ENCODE peak calls at places on chromosomes 13 and 19, in seven cellular contexts. T is NCI-H524; M is T-helper 2 cell; I is fibroblast of mammary gland; D is PC-3; F is smooth muscle cell of the brain vasculature; G is activated CD4-positive, alpha-beta T cell treated with anti-CD3 and anti-CD28 coated beads, Interleukin-2, amount 50 U/mL, for 48 hours. V is an unnamed sample.

GRCh38 chr13:109844396-109844795 is 58.0 kb upstream of the IRS2 start:
- DNase-seq in T (peak), M (no peak), I (peak), D (peak), F (peak), G (no peak), V (no peak)

GRCh38 chr13:77184455-77184854 is 142.4 kb downstream of the MYCBP2 start:
- DNase-seq in T (no peak), M (peak), I (no peak), D (no peak), F (no peak), G (peak), V (no peak)

GRCh38 chr13:52010890-52011689 is at the start of gene ATP7B:
- DNase-seq in T (peak), M (peak), I (no peak), D (no peak), F (no peak), G (peak), V (peak)

GRCh38 chr19:6833166-6833790 is 54.1 kb upstream of the ADGRE1 start:
- DNase-seq in T (no peak), M (no peak), I (no peak), D (no peak), F (no peak), G (no peak), V (no peak)

GRCh38 chr13:35157143-35157755 is 215.2 kb downstream of the NBEA start:
- DNase-seq in T (peak), M (peak), I (peak), D (peak), F (peak), G (peak), V (no peak)

GRCh38 chr13:109998808-109999528 is 212.6 kb upstream of the IRS2 start:
- DNase-seq in T (peak), M (no peak), I (peak), D (peak), F (no peak), G (no peak), V (no peak)

GRCh38 chr19:6730153-6730804 is 7.1 kb downstream of the GPR108 start:
- DNase-seq in T (no peak), M (peak), I (peak), D (no peak), F (no peak), G (peak), V (no peak)

GRCh38 chr13:45873491-45874360 is 22.2 kb upstream of the SIAH3 start:
- DNase-seq in T (peak), M (no peak), I (peak), D (peak), F (no peak), G (no peak), V (no peak)

GRCh38 chr13:41944229-41944628 is 16.7 kb downstream of the VWA8 start:
- DNase-seq in T (no peak), M (no peak), I (peak), D (no peak), F (no peak), G (no peak), V (no peak)

GRCh38 chr19:41994994-41995958 is 1.2 kb upstream of the ATP1A3 start:
- DNase-seq in T (no peak), M (no peak), I (no peak), D (no peak), F (no peak), G (no peak), V (no peak)

GRCh38 chr13:72754111-72754510 is 26.4 kb downstream of the BORA start:
- DNase-seq in T (no peak), M (no peak), I (no peak), D (no peak), F (no peak), G (no peak), V (no peak)

GRCh38 chr13:113813749-113814434 is 50.0 kb downstream of the GAS6 start:
- DNase-seq in T (no peak), M (no peak), I (no peak), D (no peak), F (no peak), G (no peak), V (no peak)

GRCh38 chr13:52599853-52600603 is 42.2 kb upstream of the HNRNPA1L2 start:
- DNase-seq in T (no peak), M (no peak), I (peak), D (no peak), F (no peak), G (peak), V (no peak)